ENCODE peak calls at places on chromosomes 2 and 18, in eight cellular contexts. One of them, this sample, is unnamed.

GRCh38 chr2:110662560-110662959 is 15.3 kb downstream of the BUB1 start:
- DNase-seq in OCI-LY7: no peak
- DNase-seq in psoas muscle: no peak
- DNase-seq in ovary: no peak
- DNase-seq in PC-9: no peak
- DNase-seq in ascending aorta: no peak
- DNase-seq in endodermal cell: no peak
- DNase-seq in left lung: no peak
- DNase-seq in this sample: no peak

GRCh38 chr18:61892683-61893303 is at the start of gene RNF152:
- DNase-seq in OCI-LY7: no peak
- DNase-seq in psoas muscle: peak; percentile 23
- DNase-seq in ovary: peak; percentile 15
- DNase-seq in PC-9: no peak
- DNase-seq in ascending aorta: no peak
- DNase-seq in endodermal cell: peak; percentile 90
- DNase-seq in left lung: no peak
- DNase-seq in this sample: peak; percentile 0

GRCh38 chr2:25103287-25103871 is 61.5 kb downstream of the EFR3B start:
- DNase-seq in OCI-LY7: no peak
- DNase-seq in psoas muscle: no peak
- DNase-seq in ovary: no peak
- DNase-seq in PC-9: no peak
- DNase-seq in ascending aorta: no peak
- DNase-seq in endodermal cell: no peak
- DNase-seq in left lung: no peak
- DNase-seq in this sample: no peak

GRCh38 chr18:21083017-21083416 is 28.6 kb downstream of the ROCK1 start:
- DNase-seq in OCI-LY7: no peak
- DNase-seq in psoas muscle: no peak
- DNase-seq in ovary: no peak
- DNase-seq in PC-9: no peak
- DNase-seq in ascending aorta: no peak
- DNase-seq in endodermal cell: no peak
- DNase-seq in left lung: no peak
- DNase-seq in this sample: no peak

GRCh38 chr18:73741946-73742345 is 405.7 kb downstream of the FBXO15 start:
- DNase-seq in OCI-LY7: no peak
- DNase-seq in psoas muscle: no peak
- DNase-seq in ovary: no peak
- DNase-seq in PC-9: no peak
- DNase-seq in ascending aorta: no peak
- DNase-seq in endodermal cell: no peak
- DNase-seq in left lung: no peak
- DNase-seq in this sample: no peak

GRCh38 chr2:237904806-237905599 is 45.6 kb downstream of the RAMP1 start:
- DNase-seq in OCI-LY7: peak; percentile 20
- DNase-seq in psoas muscle: peak; percentile 77
- DNase-seq in ovary: peak; percentile 50
- DNase-seq in PC-9: no peak
- DNase-seq in ascending aorta: peak; percentile 64
- DNase-seq in endodermal cell: peak; percentile 17
- DNase-seq in left lung: no peak
- DNase-seq in this sample: no peak

GRCh38 chr18:45255142-45255890 is 360.0 kb upstream of the SLC14A2 start:
- DNase-seq in OCI-LY7: no peak
- DNase-seq in psoas muscle: no peak
- DNase-seq in ovary: peak; percentile 10
- DNase-seq in PC-9: no peak
- DNase-seq in ascending aorta: no peak
- DNase-seq in endodermal cell: no peak
- DNase-seq in left lung: no peak
- DNase-seq in this sample: no peak

GRCh38 chr2:119490653-119491195 is 33.6 kb downstream of the SCTR start:
- DNase-seq in OCI-LY7: no peak
- DNase-seq in psoas muscle: no peak
- DNase-seq in ovary: no peak
- DNase-seq in PC-9: no peak
- DNase-seq in ascending aorta: no peak
- DNase-seq in endodermal cell: peak; percentile 53
- DNase-seq in left lung: no peak
- DNase-seq in this sample: no peak

GRCh38 chr2:176188218-176188968 is at the start of gene HOXD1:
- DNase-seq in OCI-LY7: no peak
- DNase-seq in psoas muscle: peak; percentile 37
- DNase-seq in ovary: peak; percentile 33
- DNase-seq in PC-9: no peak
- DNase-seq in ascending aorta: no peak
- DNase-seq in endodermal cell: peak; percentile 92
- DNase-seq in left lung: peak; percentile 59
- DNase-seq in this sample: peak; percentile 58

GRCh38 chr2:229340086-229340760 is 69.1 kb upstream of the PID1 start:
- DNase-seq in OCI-LY7: no peak
- DNase-seq in psoas muscle: no peak
- DNase-seq in ovary: no peak
- DNase-seq in PC-9: no peak
- DNase-seq in ascending aorta: no peak
- DNase-seq in endodermal cell: no peak
- DNase-seq in left lung: no peak
- DNase-seq in this sample: no peak

GRCh38 chr2:72915907-72916742 is 1.2 kb upstream of the EMX1 start:
- DNase-seq in OCI-LY7: peak; percentile 42
- DNase-seq in psoas muscle: peak; percentile 51
- DNase-seq in ovary: no peak
- DNase-seq in PC-9: peak; percentile 58
- DNase-seq in ascending aorta: no peak
- DNase-seq in endodermal cell: peak; percentile 92
- DNase-seq in left lung: no peak
- DNase-seq in this sample: peak; percentile 87

GRCh38 chr2:157476915-157477709 is 33.2 kb upstream of the CYTIP start:
- DNase-seq in OCI-LY7: no peak
- DNase-seq in psoas muscle: no peak
- DNase-seq in ovary: no peak
- DNase-seq in PC-9: no peak
- DNase-seq in ascending aorta: no peak
- DNase-seq in endodermal cell: no peak
- DNase-seq in left lung: no peak
- DNase-seq in this sample: no peak

GRCh38 chr2:175853110-175853509 is 149.0 kb downstream of the LNPK start:
- DNase-seq in OCI-LY7: no peak
- DNase-seq in psoas muscle: no peak
- DNase-seq in ovary: no peak
- DNase-seq in PC-9: no peak
- DNase-seq in ascending aorta: no peak
- DNase-seq in endodermal cell: no peak
- DNase-seq in left lung: no peak
- DNase-seq in this sample: no peak

GRCh38 chr18:23399067-23399466 is 54.0 kb upstream of the RIOK3 start:
- DNase-seq in OCI-LY7: no peak
- DNase-seq in psoas muscle: no peak
- DNase-seq in ovary: no peak
- DNase-seq in PC-9: no peak
- DNase-seq in ascending aorta: no peak
- DNase-seq in endodermal cell: peak; percentile 55
- DNase-seq in left lung: no peak
- DNase-seq in this sample: no peak

GRCh38 chr18:23136326-23137092 is 1.2 kb downstream of the CABLES1 start:
- DNase-seq in OCI-LY7: no peak
- DNase-seq in psoas muscle: peak; percentile 39
- DNase-seq in ovary: peak; percentile 43
- DNase-seq in PC-9: no peak
- DNase-seq in ascending aorta: no peak
- DNase-seq in endodermal cell: peak; percentile 76
- DNase-seq in left lung: peak; percentile 67
- DNase-seq in this sample: peak; percentile 38

GRCh38 chr2:33412920-33413319 is 63.5 kb upstream of the RASGRP3 start:
- DNase-seq in OCI-LY7: no peak
- DNase-seq in psoas muscle: no peak
- DNase-seq in ovary: no peak
- DNase-seq in PC-9: no peak
- DNase-seq in ascending aorta: no peak
- DNase-seq in endodermal cell: no peak
- DNase-seq in left lung: no peak
- DNase-seq in this sample: peak; percentile 46

GRCh38 chr2:16626497-16626896 is 39.1 kb downstream of the CYRIA start:
- DNase-seq in OCI-LY7: peak; percentile 40
- DNase-seq in psoas muscle: peak; percentile 58
- DNase-seq in ovary: peak; percentile 50
- DNase-seq in PC-9: peak; percentile 61
- DNase-seq in ascending aorta: no peak
- DNase-seq in endodermal cell: no peak
- DNase-seq in left lung: no peak
- DNase-seq in this sample: no peak

GRCh38 chr2:31219131-31219969 is 2.0 kb upstream of the CAPN14 start:
- DNase-seq in OCI-LY7: peak; percentile 88
- DNase-seq in psoas muscle: no peak
- DNase-seq in ovary: no peak
- DNase-seq in PC-9: no peak
- DNase-seq in ascending aorta: no peak
- DNase-seq in endodermal cell: no peak
- DNase-seq in left lung: no peak
- DNase-seq in this sample: no peak

GRCh38 chr2:30362468-30363081 is 84.5 kb upstream of the LCLAT1 start:
- DNase-seq in OCI-LY7: no peak
- DNase-seq in psoas muscle: no peak
- DNase-seq in ovary: no peak
- DNase-seq in PC-9: peak; percentile 91
- DNase-seq in ascending aorta: no peak
- DNase-seq in endodermal cell: no peak
- DNase-seq in left lung: no peak
- DNase-seq in this sample: peak; percentile 13

GRCh38 chr2:36356990-36357505 is 1.5 kb downstream of the CRIM1 start:
- DNase-seq in OCI-LY7: peak; percentile 82
- DNase-seq in psoas muscle: no peak
- DNase-seq in ovary: no peak
- DNase-seq in PC-9: peak; percentile 55
- DNase-seq in ascending aorta: no peak
- DNase-seq in endodermal cell: peak; percentile 75
- DNase-seq in left lung: no peak
- DNase-seq in this sample: no peak
- H3K4me1 ChIP-seq in OCI-LY7: peaks cover 48% of the 10 kb centered on the region
- H3K4me1 ChIP-seq in psoas muscle: peaks cover 44% of the 10 kb centered on the region
- H3K4me1 ChIP-seq in ovary: peaks cover 16% of the 10 kb centered on the region
- H3K4me1 ChIP-seq in PC-9: peaks cover 62% of the 10 kb centered on the region
- H3K4me1 ChIP-seq in ascending aorta: peaks cover 33% of the 10 kb centered on the region
- H3K4me1 ChIP-seq in endodermal cell: peaks cover 3% of the 10 kb centered on the region
- H3K4me1 ChIP-seq in left lung: peaks cover 80% of the 10 kb centered on the region
- H3K4me1 ChIP-seq in this sample: peaks cover 53% of the 10 kb centered on the region

GRCh38 chr18:79384151-79384807 is 11.5 kb upstream of the NFATC1 start:
- DNase-seq in OCI-LY7: no peak
- DNase-seq in psoas muscle: no peak
- DNase-seq in ovary: no peak
- DNase-seq in PC-9: no peak
- DNase-seq in ascending aorta: no peak
- DNase-seq in endodermal cell: no peak
- DNase-seq in left lung: no peak
- DNase-seq in this sample: no peak
- TF ChIP-seq CTCF in OCI-LY7: no peak
- TF ChIP-seq CTCF in psoas muscle: no peak
- TF ChIP-seq CTCF in ovary: no peak
- TF ChIP-seq CTCF in PC-9: no peak
- TF ChIP-seq CTCF in ascending aorta: no peak
- TF ChIP-seq CTCF in endodermal cell: no peak
- TF ChIP-seq CTCF in left lung: no peak
- TF ChIP-seq CTCF in this sample: no peak

DNA sequence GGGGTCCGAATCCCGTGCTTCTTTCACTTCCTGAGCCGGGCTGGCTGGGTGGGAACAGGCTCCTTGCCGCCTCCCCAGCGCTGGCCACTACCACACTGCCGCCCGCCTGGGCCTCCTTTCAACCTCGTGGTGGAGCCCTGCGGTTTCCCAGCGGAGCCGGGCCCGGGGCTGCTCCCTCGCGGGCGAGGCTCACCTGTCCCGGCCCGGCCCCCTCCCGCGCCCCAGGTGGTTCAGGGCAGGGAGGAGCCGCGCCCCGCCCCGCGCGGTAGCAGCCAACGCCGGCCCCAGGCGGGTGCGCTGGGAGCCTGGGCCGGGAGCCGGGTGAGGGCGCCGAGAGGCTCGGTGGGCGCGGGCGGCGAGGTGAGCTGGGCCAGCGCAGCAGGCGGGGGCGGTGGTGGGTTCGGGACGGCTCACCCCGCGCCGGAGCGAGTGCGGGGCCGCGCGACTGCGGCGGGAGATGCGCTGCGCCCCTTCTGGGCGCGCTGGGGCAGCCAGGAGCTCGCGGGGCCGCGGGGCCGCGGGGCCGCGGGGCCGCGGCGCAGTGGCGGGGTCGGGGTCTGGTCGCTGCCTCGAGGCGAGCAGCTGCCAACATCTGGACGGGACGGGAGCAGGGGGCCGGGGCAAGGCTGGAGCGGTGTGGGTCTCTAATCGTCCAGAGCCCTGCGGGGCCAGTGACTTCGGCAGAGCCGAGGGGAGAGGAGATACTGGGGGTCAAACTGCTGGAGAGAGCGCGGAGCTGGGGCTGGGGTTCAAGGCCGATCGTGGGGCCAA is at the start of gene LYPD6B:
- DNase-seq in OCI-LY7: no peak
- DNase-seq in psoas muscle: no peak
- DNase-seq in ovary: no peak
- DNase-seq in PC-9: peak; percentile 72
- DNase-seq in ascending aorta: no peak
- DNase-seq in endodermal cell: peak; percentile 88
- DNase-seq in left lung: no peak
- DNase-seq in this sample: peak; percentile 83
- H3K4me3 ChIP-seq in OCI-LY7: no peak within 1 kb of the TSS
- H3K4me3 ChIP-seq in psoas muscle: no peak within 1 kb of the TSS
- H3K4me3 ChIP-seq in ovary: peak within 1 kb of the TSS; percentile 4
- H3K4me3 ChIP-seq in PC-9: peak within 1 kb of the TSS; percentile 68
- H3K4me3 ChIP-seq in ascending aorta: peak within 1 kb of the TSS; percentile 60
- H3K4me3 ChIP-seq in endodermal cell: peak within 1 kb of the TSS; percentile 77
- H3K4me3 ChIP-seq in left lung: peak within 1 kb of the TSS; percentile 20
- H3K4me3 ChIP-seq in this sample: peak within 1 kb of the TSS; percentile 86

GRCh38 chr18:3460823-3461398 is 10.9 kb downstream of the TGIF1 start:
- DNase-seq in OCI-LY7: no peak
- DNase-seq in psoas muscle: no peak
- DNase-seq in ovary: no peak
- DNase-seq in PC-9: no peak
- DNase-seq in ascending aorta: no peak
- DNase-seq in endodermal cell: no peak
- DNase-seq in left lung: no peak
- DNase-seq in this sample: no peak

GRCh38 chr18:3457261-3457724 is 7.3 kb downstream of the TGIF1 start:
- DNase-seq in OCI-LY7: no peak
- DNase-seq in psoas muscle: no peak
- DNase-seq in ovary: no peak
- DNase-seq in PC-9: no peak
- DNase-seq in ascending aorta: no peak
- DNase-seq in endodermal cell: no peak
- DNase-seq in left lung: no peak
- DNase-seq in this sample: no peak

GRCh38 chr18:3461704-3462103 is 11.7 kb downstream of the TGIF1 start:
- DNase-seq in OCI-LY7: no peak
- DNase-seq in psoas muscle: no peak
- DNase-seq in ovary: no peak
- DNase-seq in PC-9: no peak
- DNase-seq in ascending aorta: no peak
- DNase-seq in endodermal cell: no peak
- DNase-seq in left lung: no peak
- DNase-seq in this sample: no peak

GRCh38 chr18:3458378-3458777 is 8.4 kb downstream of the TGIF1 start:
- DNase-seq in OCI-LY7: no peak
- DNase-seq in psoas muscle: no peak
- DNase-seq in ovary: no peak
- DNase-seq in PC-9: no peak
- DNase-seq in ascending aorta: no peak
- DNase-seq in endodermal cell: no peak
- DNase-seq in left lung: no peak
- DNase-seq in this sample: no peak

GRCh38 chr18:3458952-3459853 is 9.2 kb downstream of the TGIF1 start:
- DNase-seq in OCI-LY7: no peak
- DNase-seq in psoas muscle: no peak
- DNase-seq in ovary: no peak
- DNase-seq in PC-9: no peak
- DNase-seq in ascending aorta: no peak
- DNase-seq in endodermal cell: no peak
- DNase-seq in left lung: no peak
- DNase-seq in this sample: no peak
- H3K4me1 ChIP-seq in OCI-LY7: peaks cover 30% of the 10 kb centered on the region
- H3K4me1 ChIP-seq in psoas muscle: peaks cover 26% of the 10 kb centered on the region
- H3K4me1 ChIP-seq in ovary: no peaks in the 10 kb centered on the region
- H3K4me1 ChIP-seq in PC-9: peaks cover 44% of the 10 kb centered on the region
- H3K4me1 ChIP-seq in ascending aorta: peaks cover 20% of the 10 kb centered on the region
- H3K4me1 ChIP-seq in endodermal cell: peaks cover 17% of the 10 kb centered on the region
- H3K4me1 ChIP-seq in left lung: peaks cover 57% of the 10 kb centered on the region
- H3K4me1 ChIP-seq in this sample: peaks cover 44% of the 10 kb centered on the region